ENCODE peak calls at places on chromosomes 7 and 10, in five cellular contexts. One of them, this sample, is unnamed.

GRCh38 chr10:109203616-109204375 is 719.5 kb downstream of the XPNPEP1 start:
- DNase-seq in mammary epithelial cell: peak; percentile 5
- DNase-seq in astrocyte: peak; percentile 80
- DNase-seq in SK-N-SH: peak; percentile 11
- DNase-seq in fibroblast of lung: peak; percentile 82
- DNase-seq in this sample: no peak

GRCh38 chr10:15231403-15231802 is 62.9 kb upstream of the NMT2 start:
- DNase-seq in mammary epithelial cell: no peak
- DNase-seq in astrocyte: no peak
- DNase-seq in SK-N-SH: no peak
- DNase-seq in fibroblast of lung: no peak
- DNase-seq in this sample: no peak

GRCh38 chr7:135976312-135977019 is 693 bp downstream of the MTPN start:
- DNase-seq in mammary epithelial cell: peak; percentile 44
- DNase-seq in astrocyte: no peak
- DNase-seq in SK-N-SH: peak; percentile 67
- DNase-seq in fibroblast of lung: no peak
- DNase-seq in this sample: peak; percentile 56

GRCh38 chr10:89294840-89295239 is 7.0 kb upstream of the IFIT2 start:
- DNase-seq in mammary epithelial cell: no peak
- DNase-seq in astrocyte: no peak
- DNase-seq in SK-N-SH: no peak
- DNase-seq in fibroblast of lung: no peak
- DNase-seq in this sample: no peak

GRCh38 chr10:76352300-76352699 is 920.9 kb downstream of the LRMDA start:
- DNase-seq in mammary epithelial cell: peak; percentile 94
- DNase-seq in astrocyte: peak; percentile 89
- DNase-seq in SK-N-SH: no peak
- DNase-seq in fibroblast of lung: peak; percentile 94
- DNase-seq in this sample: no peak

GRCh38 chr10:58435297-58435696 is 50.1 kb downstream of the TFAM start:
- DNase-seq in mammary epithelial cell: peak; percentile 91
- DNase-seq in astrocyte: peak; percentile 100
- DNase-seq in SK-N-SH: no peak
- DNase-seq in fibroblast of lung: peak; percentile 100
- DNase-seq in this sample: no peak

GRCh38 chr10:110138197-110138812 is 69.1 kb upstream of the MXI1 start:
- DNase-seq in mammary epithelial cell: peak; percentile 45
- DNase-seq in astrocyte: peak; percentile 35
- DNase-seq in SK-N-SH: peak; percentile 50
- DNase-seq in fibroblast of lung: peak; percentile 52
- DNase-seq in this sample: no peak

GRCh38 chr10:21398549-21399345 is 126.7 kb downstream of the SKIDA1 start:
- DNase-seq in mammary epithelial cell: peak; percentile 82
- DNase-seq in astrocyte: peak; percentile 74
- DNase-seq in SK-N-SH: no peak
- DNase-seq in fibroblast of lung: peak; percentile 80
- DNase-seq in this sample: no peak

GRCh38 chr7:102412548-102412947 is 16.4 kb downstream of the PRKRIP1 start:
- DNase-seq in mammary epithelial cell: no peak
- DNase-seq in astrocyte: no peak
- DNase-seq in SK-N-SH: peak; percentile 73
- DNase-seq in fibroblast of lung: peak; percentile 23
- DNase-seq in this sample: no peak

GRCh38 chr7:236967-237366 is 44.6 kb downstream of the FAM20C start:
- DNase-seq in mammary epithelial cell: no peak
- DNase-seq in astrocyte: no peak
- DNase-seq in SK-N-SH: no peak
- DNase-seq in fibroblast of lung: no peak
- DNase-seq in this sample: no peak

GRCh38 chr7:122528879-122529481 is 169.9 kb downstream of the RNF133 start:
- DNase-seq in mammary epithelial cell: peak; percentile 13
- DNase-seq in astrocyte: peak; percentile 14
- DNase-seq in SK-N-SH: peak; percentile 17
- DNase-seq in fibroblast of lung: peak; percentile 23
- DNase-seq in this sample: no peak

DNA sequence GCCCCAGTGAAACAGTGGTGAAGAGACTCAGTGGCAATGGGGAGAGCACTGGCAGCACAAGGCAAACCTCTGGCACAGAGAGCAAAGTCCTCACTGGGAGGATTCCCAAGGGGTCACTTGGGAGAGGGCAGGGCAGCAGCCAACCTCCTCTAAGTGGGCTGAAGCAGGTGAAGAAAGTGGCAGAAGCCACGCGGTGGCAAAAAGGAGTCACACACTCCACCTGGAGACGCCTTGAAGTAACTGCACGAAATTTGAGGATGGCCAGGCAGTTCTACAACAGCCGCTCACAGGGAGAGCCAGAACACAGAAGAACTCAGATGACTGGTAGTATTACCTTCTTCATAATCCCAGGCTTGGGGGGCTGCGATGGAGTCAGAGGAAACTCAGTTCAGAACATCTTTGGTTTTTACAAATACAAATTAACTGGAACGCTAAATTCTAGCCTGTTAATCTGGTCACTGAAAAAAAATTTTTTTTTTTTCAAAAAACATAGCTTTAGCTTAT is 603 bp upstream of the IL6 start:
- DNase-seq in mammary epithelial cell: peak; percentile 77
- DNase-seq in astrocyte: peak; percentile 80
- DNase-seq in SK-N-SH: peak; percentile 32
- DNase-seq in fibroblast of lung: peak; percentile 85
- DNase-seq in this sample: no peak
- H3K9ac ChIP-seq in mammary epithelial cell: peak overlapping the region; percentile 35
- H3K9ac ChIP-seq in astrocyte: peak overlapping the region; percentile 94
- H3K9ac ChIP-seq in SK-N-SH: peak overlapping the region; percentile 65
- H3K9ac ChIP-seq in fibroblast of lung: peak overlapping the region; percentile 60
- H3K9ac ChIP-seq in this sample: no peak overlapping the region

DNA sequence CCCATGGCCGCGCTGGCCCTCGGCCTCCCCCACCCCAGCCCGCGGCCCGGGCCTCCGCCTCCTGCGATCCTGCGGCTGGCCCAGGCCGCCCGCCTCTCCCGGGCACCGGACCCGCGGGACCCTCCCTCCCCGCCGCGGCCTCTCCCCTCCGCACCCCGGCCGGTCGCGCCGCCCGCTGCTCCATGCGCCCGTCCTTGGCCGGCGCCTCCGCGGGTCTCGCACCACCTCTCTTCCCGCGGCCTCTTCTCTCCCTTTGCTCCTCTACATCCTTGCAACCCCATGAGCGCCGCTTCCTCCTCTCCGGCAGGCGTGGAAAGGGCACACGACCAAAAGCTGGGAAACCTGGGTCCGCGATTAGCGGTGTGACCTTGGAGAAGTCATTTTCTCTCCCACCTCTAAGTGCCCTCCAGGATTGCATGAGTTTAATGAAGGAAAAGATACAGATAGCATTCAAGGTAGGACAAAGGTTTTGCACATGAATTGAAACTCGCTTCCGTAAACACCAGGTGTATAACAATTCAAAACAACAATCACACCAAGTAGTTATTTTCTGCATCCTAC is 449 bp upstream of the SRPK2 start:
- DNase-seq in mammary epithelial cell: peak; percentile 50
- DNase-seq in astrocyte: peak; percentile 31
- DNase-seq in SK-N-SH: no peak
- DNase-seq in fibroblast of lung: peak; percentile 56
- DNase-seq in this sample: peak; percentile 46
- H3K9ac ChIP-seq in mammary epithelial cell: peak overlapping the region; percentile 15
- H3K9ac ChIP-seq in astrocyte: peak overlapping the region; percentile 67
- H3K9ac ChIP-seq in SK-N-SH: peak overlapping the region; percentile 70
- H3K9ac ChIP-seq in fibroblast of lung: peak overlapping the region; percentile 42
- H3K9ac ChIP-seq in this sample: peak overlapping the region; percentile 46

DNA sequence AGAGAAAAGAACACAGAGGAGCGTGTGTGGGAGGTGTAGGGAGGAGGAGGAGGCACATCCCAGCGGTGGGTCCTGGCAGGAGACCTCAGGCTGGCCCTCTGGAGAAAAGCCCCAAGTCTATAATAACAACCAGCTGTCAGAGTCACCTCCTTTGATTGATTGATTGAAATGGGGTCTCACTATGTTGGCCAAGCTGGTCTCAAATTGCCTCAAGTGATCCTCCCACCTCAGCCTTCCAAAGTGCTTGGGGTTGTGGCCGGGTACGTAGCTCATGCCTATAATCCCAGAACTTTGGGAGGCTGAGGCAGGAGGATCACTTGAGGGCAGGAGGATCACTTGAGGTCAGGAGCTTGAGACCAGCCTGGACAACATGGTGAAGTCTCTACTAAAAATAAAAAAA is 103.0 kb upstream of the ANLN start:
- DNase-seq in mammary epithelial cell: no peak
- DNase-seq in astrocyte: no peak
- DNase-seq in SK-N-SH: no peak
- DNase-seq in fibroblast of lung: no peak
- DNase-seq in this sample: no peak
- H3K9ac ChIP-seq in mammary epithelial cell: no peak overlapping the region
- H3K9ac ChIP-seq in astrocyte: no peak overlapping the region
- H3K9ac ChIP-seq in SK-N-SH: no peak overlapping the region
- H3K9ac ChIP-seq in fibroblast of lung: no peak overlapping the region
- H3K9ac ChIP-seq in this sample: no peak overlapping the region

DNA sequence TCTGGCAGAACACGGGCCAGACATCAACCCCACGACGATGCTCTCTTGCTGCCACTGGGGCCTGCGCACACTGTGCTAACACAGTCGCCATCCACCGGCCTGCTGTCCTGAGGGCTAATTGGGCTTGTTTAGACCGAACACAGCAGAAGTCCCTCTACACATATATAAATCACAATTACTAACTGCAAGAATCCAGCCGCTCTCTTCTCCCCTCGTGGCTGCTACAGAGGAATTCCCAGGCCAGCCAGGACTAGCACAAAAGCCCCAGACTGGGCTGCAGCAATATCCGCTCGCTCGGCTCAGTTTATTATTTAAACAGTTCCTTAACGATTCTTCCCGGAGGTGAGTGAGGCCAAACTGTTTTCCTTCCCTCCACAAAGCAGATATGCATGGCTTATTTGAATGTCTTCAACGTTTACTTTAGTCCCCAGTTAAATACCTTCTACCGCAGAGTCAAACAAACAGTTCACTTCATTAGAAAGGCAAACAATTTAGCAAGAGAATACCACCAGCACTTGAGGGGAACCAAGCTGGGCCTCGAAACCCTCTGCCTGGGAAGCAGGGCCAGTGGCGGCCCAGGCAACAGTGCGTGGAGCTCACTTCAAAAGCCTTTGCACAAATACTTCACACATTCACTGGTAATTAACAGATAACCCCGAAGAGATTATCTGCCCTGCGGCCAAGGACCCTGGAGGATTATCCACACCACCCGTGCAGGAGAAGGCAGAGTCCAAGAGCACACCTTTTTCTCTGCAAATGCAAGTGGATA is 145.4 kb downstream of the GLI3 start:
- DNase-seq in mammary epithelial cell: peak; percentile 34
- DNase-seq in astrocyte: no peak
- DNase-seq in SK-N-SH: no peak
- DNase-seq in fibroblast of lung: peak; percentile 27
- DNase-seq in this sample: no peak
- H3K9ac ChIP-seq in mammary epithelial cell: no peak overlapping the region
- H3K9ac ChIP-seq in astrocyte: no peak overlapping the region
- H3K9ac ChIP-seq in SK-N-SH: no peak overlapping the region
- H3K9ac ChIP-seq in fibroblast of lung: no peak overlapping the region
- H3K9ac ChIP-seq in this sample: no peak overlapping the region

DNA sequence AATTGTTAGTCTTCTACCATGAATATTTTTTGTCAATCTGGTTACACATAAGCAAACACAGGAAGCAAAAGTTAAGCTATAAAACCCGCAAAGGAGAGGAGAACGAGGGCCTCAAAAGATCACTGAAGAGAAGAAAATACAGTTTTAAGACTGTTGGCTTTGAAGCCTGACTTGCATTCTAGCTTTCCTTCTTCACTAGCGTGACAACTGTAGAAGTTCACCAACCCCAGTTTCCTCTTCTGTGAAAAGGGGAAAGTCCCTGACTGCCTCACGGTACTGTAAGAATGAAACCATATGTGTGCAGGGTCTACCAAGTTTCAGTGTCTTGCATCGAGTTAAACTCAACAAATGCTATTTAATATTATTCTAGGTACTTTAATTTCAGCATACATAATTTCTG is 7.5 kb upstream of the LRRN3 start:
- DNase-seq in mammary epithelial cell: no peak
- DNase-seq in astrocyte: peak; percentile 63
- DNase-seq in SK-N-SH: no peak
- DNase-seq in fibroblast of lung: peak; percentile 69
- DNase-seq in this sample: no peak
- H3K9ac ChIP-seq in mammary epithelial cell: no peak overlapping the region
- H3K9ac ChIP-seq in astrocyte: peak overlapping the region; percentile 20
- H3K9ac ChIP-seq in SK-N-SH: no peak overlapping the region
- H3K9ac ChIP-seq in fibroblast of lung: no peak overlapping the region
- H3K9ac ChIP-seq in this sample: no peak overlapping the region

DNA sequence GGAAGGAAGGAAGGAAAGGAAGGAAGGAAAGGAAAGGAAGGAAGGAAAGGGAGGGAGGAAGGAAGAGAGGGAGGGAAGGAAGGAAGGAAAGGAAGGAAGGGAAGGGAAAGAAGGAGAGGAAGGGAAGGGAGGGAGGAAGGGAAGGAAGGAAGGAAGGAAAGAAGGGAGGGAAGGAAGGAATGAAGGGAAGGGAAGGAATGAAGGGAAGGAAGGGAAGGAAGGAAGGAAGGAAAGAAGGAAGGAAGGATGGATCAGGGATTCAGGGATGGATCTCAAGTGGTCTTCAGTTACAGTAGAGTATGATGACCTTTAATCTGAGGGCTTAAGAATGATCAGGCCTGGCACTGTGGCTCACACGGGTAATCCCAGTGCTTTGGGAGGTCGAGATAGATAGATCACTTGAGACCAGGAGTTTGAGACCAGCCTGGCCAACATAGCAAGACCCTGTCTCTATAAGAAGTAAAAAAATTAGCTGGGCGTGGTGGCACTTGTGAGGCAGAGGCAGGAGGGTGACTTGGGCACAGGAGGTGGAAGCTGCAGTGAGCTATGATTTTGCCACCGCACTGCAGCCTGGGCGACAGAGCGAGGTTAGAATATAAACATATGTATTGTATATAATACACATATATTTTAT is 760 bp upstream of the FOXK1 start:
- DNase-seq in mammary epithelial cell: no peak
- DNase-seq in astrocyte: no peak
- DNase-seq in SK-N-SH: no peak
- DNase-seq in fibroblast of lung: no peak
- DNase-seq in this sample: no peak
- H3K9ac ChIP-seq in mammary epithelial cell: no peak overlapping the region
- H3K9ac ChIP-seq in astrocyte: peak overlapping the region; percentile 58
- H3K9ac ChIP-seq in SK-N-SH: peak overlapping the region; percentile 53
- H3K9ac ChIP-seq in fibroblast of lung: peak overlapping the region; percentile 32
- H3K9ac ChIP-seq in this sample: no peak overlapping the region

DNA sequence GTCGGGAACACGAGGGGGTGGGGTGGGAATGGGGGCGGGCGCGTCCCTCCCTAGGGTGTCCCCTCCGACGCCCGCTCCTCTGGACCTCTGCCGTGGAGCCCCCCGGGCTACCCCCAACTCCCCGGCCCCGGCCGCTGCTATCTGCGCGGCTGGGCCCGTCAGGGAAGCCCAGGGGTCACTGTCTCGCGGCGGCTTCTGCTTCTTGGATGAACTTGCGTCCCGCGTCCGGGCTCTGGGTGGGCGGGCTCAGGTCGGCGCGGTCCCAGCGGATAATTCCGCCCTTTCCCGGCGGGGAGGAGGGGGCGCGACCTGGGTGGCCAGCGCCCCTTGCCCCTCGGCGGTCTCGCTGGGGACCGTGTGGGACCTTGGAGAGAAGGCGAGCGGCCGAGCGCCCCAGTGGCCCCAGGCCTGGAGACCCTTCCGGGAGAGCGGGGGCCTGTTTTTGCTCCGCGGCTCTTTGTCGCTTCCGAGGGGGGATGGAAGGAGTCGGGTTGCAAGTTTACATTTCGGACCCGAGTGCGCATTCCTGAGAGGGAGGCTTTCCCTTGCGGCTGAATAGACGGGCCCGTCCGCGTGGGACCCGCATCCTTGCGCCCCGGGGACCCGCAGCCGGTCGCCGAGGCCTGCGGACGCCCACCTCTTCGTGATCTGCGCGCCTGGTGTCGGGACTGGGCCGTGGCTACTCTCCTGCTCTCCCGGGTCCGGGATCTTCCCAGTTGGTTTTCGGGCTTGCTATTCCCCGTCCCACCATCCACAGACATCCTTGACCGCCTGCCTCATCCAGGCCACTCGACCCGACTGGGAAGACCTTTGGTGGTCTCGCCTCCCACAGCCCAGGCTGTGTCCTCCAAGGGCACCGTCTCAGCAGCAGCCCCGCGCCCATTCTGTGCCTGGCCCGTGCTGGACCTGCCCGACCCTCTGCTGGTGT is 812 bp downstream of the DOCK1 start:
- DNase-seq in mammary epithelial cell: no peak
- DNase-seq in astrocyte: no peak
- DNase-seq in SK-N-SH: peak; percentile 83
- DNase-seq in fibroblast of lung: peak; percentile 49
- DNase-seq in this sample: peak; percentile 42
- H3K9ac ChIP-seq in mammary epithelial cell: peak overlapping the region; percentile 74
- H3K9ac ChIP-seq in astrocyte: peak overlapping the region; percentile 89
- H3K9ac ChIP-seq in SK-N-SH: peak overlapping the region; percentile 80
- H3K9ac ChIP-seq in fibroblast of lung: peak overlapping the region; percentile 84
- H3K9ac ChIP-seq in this sample: peak overlapping the region; percentile 34